ENCODE peak calls at places on chromosomes 2 and 18, in eight cellular contexts. U is neuronal stem cell, H is upper lobe of right lung, L is astrocyte of the spinal cord, R is neural progenitor cell, J is cardiac fibroblast, G is bronchial epithelial cell, W is GM23248. M is an unnamed sample.
A peak's percentile ranks its signal among the peaks of the same experiment; 100 is the strongest.

GRCh38 chr2:241141214-241141770 is 8.0 kb downstream of the PASK start:
- DNase-seq in U (no peak), H (no peak), L (no peak), R (no peak), J (no peak), G (no peak), W (no peak), M (no peak)

GRCh38 chr2:162245737-162246136 is 2.5 kb upstream of the FAP start:
- DNase-seq in U (no peak), H (no peak), L (peak; percentile 78), R (no peak), J (peak; percentile 49), G (peak; percentile 98), W (peak; percentile 75), M (no peak)

GRCh38 chr2:127884436-127884835 is 1.3 kb downstream of the AMMECR1L start:
- DNase-seq in U (no peak), H (no peak), L (peak; percentile 48), R (peak; percentile 24), J (peak; percentile 57), G (peak; percentile 24), W (peak; percentile 83), M (peak; percentile 49)

GRCh38 chr2:128234613-128235012 is 84.1 kb downstream of the HS6ST1 start:
- DNase-seq in U (no peak), H (peak; percentile 15), L (no peak), R (no peak), J (no peak), G (no peak), W (no peak), M (no peak)

GRCh38 chr2:133674433-133675331 is 106.4 kb upstream of the NCKAP5 start:
- DNase-seq in U (peak; percentile 21), H (peak; percentile 66), L (peak; percentile 85), R (peak; percentile 54), J (peak; percentile 86), G (peak; percentile 53), W (peak; percentile 90), M (no peak)

GRCh38 chr2:109209941-109210340 is 80.9 kb downstream of the SH3RF3 start:
- DNase-seq in U (no peak), H (no peak), L (no peak), R (no peak), J (no peak), G (no peak), W (no peak), M (no peak)

GRCh38 chr2:241842067-241842415 is 16.7 kb downstream of the PDCD1 start:
- DNase-seq in U (no peak), H (no peak), L (no peak), R (no peak), J (no peak), G (no peak), W (no peak), M (no peak)

GRCh38 chr2:83584674-83585073 is 874.4 kb downstream of the SUCLG1 start:
- DNase-seq in U (peak; percentile 49), H (no peak), L (peak; percentile 30), R (peak; percentile 56), J (peak; percentile 8), G (no peak), W (peak; percentile 65), M (no peak)

GRCh38 chr2:105301646-105302045 is 27.9 kb downstream of the TGFBRAP1 start:
- DNase-seq in U (no peak), H (no peak), L (no peak), R (no peak), J (no peak), G (no peak), W (no peak), M (no peak)

GRCh38 chr2:188410504-188411235 is 119.0 kb downstream of the GULP1 start:
- DNase-seq in U (no peak), H (no peak), L (peak; percentile 35), R (no peak), J (peak; percentile 6), G (peak; percentile 76), W (peak; percentile 36), M (no peak)

DNA sequence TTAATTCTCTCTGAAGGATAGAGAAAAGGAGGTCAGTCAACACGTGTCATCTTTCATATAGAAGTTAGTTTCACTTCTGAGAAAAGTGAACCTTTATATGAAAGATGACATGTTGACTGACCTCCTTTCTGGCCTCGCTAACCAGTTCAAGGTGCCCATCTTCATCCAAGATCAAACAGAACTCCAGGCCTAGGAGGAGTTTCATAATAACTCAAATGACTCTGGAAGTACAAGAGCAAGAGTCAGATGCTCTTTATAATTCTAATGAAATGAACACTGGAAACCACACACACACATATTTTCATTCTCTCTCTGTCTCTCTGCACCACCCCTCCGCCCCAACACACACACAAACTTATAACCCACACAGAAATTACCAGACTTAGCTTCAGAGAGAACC is 16.3 kb downstream of the ANKRD44 start:
- DNase-seq in U (no peak), H (no peak), L (no peak), R (no peak), J (no peak), G (no peak), W (no peak), M (no peak)
- H3K4me3 ChIP-seq in U (no peak overlapping the region), H (no peak overlapping the region), L (no peak overlapping the region), R (no peak overlapping the region), J (no peak overlapping the region), G (no peak overlapping the region), W (no peak overlapping the region), M (no peak overlapping the region)

GRCh38 chr18:48799724-48800315 is 150.9 kb downstream of the SMAD7 start:
- DNase-seq in U (no peak), H (peak; percentile 26), L (no peak), R (no peak), J (no peak), G (no peak), W (no peak), M (no peak)
- H3K4me3 ChIP-seq in U (no peak overlapping the region), H (no peak overlapping the region), L (no peak overlapping the region), R (no peak overlapping the region), J (no peak overlapping the region), G (no peak overlapping the region), W (no peak overlapping the region), M (no peak overlapping the region)

DNA sequence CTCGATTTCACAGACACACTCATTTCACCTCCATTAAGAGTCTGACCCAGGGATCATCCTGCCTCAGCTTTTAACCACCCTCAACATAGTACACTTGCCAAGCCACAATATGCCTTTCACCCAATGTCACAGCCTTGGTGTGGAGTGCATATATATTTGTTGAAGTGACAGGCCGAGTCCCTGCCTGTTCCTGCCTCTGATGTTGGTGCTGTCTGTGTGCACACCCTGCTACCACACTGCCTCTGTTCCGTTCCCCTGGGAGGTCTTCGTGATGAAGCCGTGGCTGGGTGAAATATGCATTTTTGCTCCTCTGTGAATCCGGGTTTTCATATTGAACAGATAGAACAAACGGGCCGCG is 90.3 kb downstream of the RNF144A start:
- DNase-seq in U (no peak), H (no peak), L (no peak), R (no peak), J (no peak), G (no peak), W (no peak), M (no peak)
- H3K4me3 ChIP-seq in U (no peak overlapping the region), H (peak overlapping the region; percentile 4), L (no peak overlapping the region), R (no peak overlapping the region), J (no peak overlapping the region), G (no peak overlapping the region), W (no peak overlapping the region), M (no peak overlapping the region)

GRCh38 chr2:215982465-215982875 is 30.9 kb downstream of the MREG start:
- DNase-seq in U (no peak), H (no peak), L (peak; percentile 78), R (no peak), J (no peak), G (peak; percentile 100), W (peak; percentile 90), M (peak; percentile 28)
- H3K4me3 ChIP-seq in U (no peak overlapping the region), H (no peak overlapping the region), L (no peak overlapping the region), R (no peak overlapping the region), J (no peak overlapping the region), G (no peak overlapping the region), W (no peak overlapping the region), M (no peak overlapping the region)

GRCh38 chr2:142868281-142868762 is 9.1 kb upstream of the KYNU start:
- DNase-seq in U (no peak), H (peak; percentile 84), L (no peak), R (no peak), J (no peak), G (peak; percentile 95), W (peak; percentile 75), M (peak; percentile 63)

GRCh38 chr2:142863485-142863921 is 14.0 kb upstream of the KYNU start:
- DNase-seq in U (no peak), H (no peak), L (peak; percentile 67), R (no peak), J (no peak), G (peak; percentile 64), W (peak; percentile 18), M (no peak)

GRCh38 chr2:142867161-142867560 is 10.3 kb upstream of the KYNU start:
- DNase-seq in U (no peak), H (no peak), L (no peak), R (no peak), J (no peak), G (peak; percentile 96), W (peak; percentile 24), M (no peak)

GRCh38 chr2:142866426-142866825 is 11.0 kb upstream of the KYNU start:
- DNase-seq in U (no peak), H (no peak), L (no peak), R (no peak), J (no peak), G (no peak), W (no peak), M (no peak)

GRCh38 chr2:142865924-142866323 is 11.5 kb upstream of the KYNU start:
- DNase-seq in U (no peak), H (no peak), L (peak; percentile 27), R (no peak), J (peak; percentile 22), G (no peak), W (peak; percentile 2), M (no peak)
- H3K4me3 ChIP-seq in U (no peak overlapping the region), H (no peak overlapping the region), L (no peak overlapping the region), R (no peak overlapping the region), J (no peak overlapping the region), G (no peak overlapping the region), W (peak overlapping the region; percentile 29), M (no peak overlapping the region)

GRCh38 chr18:3624546-3624817 is 174.5 kb downstream of the TGIF1 start:
- DNase-seq in U (no peak), H (no peak), L (no peak), R (no peak), J (no peak), G (no peak), W (no peak), M (no peak)
- H3K4me3 ChIP-seq in U (peak overlapping the region; percentile 45), H (no peak overlapping the region), L (no peak overlapping the region), R (no peak overlapping the region), J (peak overlapping the region; percentile 41), G (peak overlapping the region; percentile 9), W (peak overlapping the region; percentile 68), M (no peak overlapping the region)

GRCh38 chr2:231339318-231339717 is 56.2 kb upstream of the B3GNT7 start:
- DNase-seq in U (no peak), H (no peak), L (no peak), R (no peak), J (no peak), G (no peak), W (no peak), M (no peak)
- H3K4me3 ChIP-seq in U (no peak overlapping the region), H (no peak overlapping the region), L (no peak overlapping the region), R (no peak overlapping the region), J (no peak overlapping the region), G (no peak overlapping the region), W (no peak overlapping the region), M (no peak overlapping the region)